ENCODE peak calls at places on chromosomes 7 and 10, in seven cellular contexts. O, E, J, H, P, C and K are unnamed samples.

GRCh38 chr10:71978476-71978875 is 14.3 kb downstream of the CHST3 start:
- DNase-seq in O (peak; percentile 55), E (no peak), J (no peak), H (no peak), P (no peak), C (no peak), K (no peak)

GRCh38 chr10:33559105-33559504 is 224.6 kb upstream of the NRP1 start:
- DNase-seq in O (no peak), E (peak; percentile 84), J (peak; percentile 97), H (peak; percentile 79), P (peak; percentile 42), C (no peak), K (no peak)

GRCh38 chr7:1192171-1192676 is 32.2 kb upstream of the ZFAND2A start:
- DNase-seq in O (no peak), E (peak; percentile 34), J (peak; percentile 69), H (peak; percentile 95), P (no peak), C (no peak), K (no peak)

GRCh38 chr7:45988405-45989057 is 67.5 kb upstream of the IGFBP3 start:
- DNase-seq in O (no peak), E (no peak), J (no peak), H (no peak), P (no peak), C (no peak), K (no peak)

GRCh38 chr10:73110345-73110849 is at the start of gene NUDT13:
- DNase-seq in O (peak; percentile 66), E (peak; percentile 63), J (peak; percentile 81), H (peak; percentile 73), P (no peak), C (peak; percentile 78), K (no peak)

GRCh38 chr7:71604818-71605414 is 473.0 kb downstream of the GALNT17 start:
- DNase-seq in O (no peak), E (no peak), J (no peak), H (no peak), P (no peak), C (no peak), K (no peak)

GRCh38 chr10:101018118-101018599 is 12.8 kb downstream of the PDZD7 start:
- DNase-seq in O (peak; percentile 49), E (no peak), J (no peak), H (no peak), P (no peak), C (no peak), K (no peak)

GRCh38 chr7:27656724-27657123 is 6.0 kb downstream of the HIBADH start:
- DNase-seq in O (no peak), E (no peak), J (no peak), H (no peak), P (no peak), C (no peak), K (no peak)

GRCh38 chr10:133384071-133384470 is 5.0 kb downstream of the PAOX start:
- DNase-seq in O (no peak), E (no peak), J (no peak), H (no peak), P (no peak), C (no peak), K (no peak)

GRCh38 chr7:157520249-157520648 is 183.4 kb downstream of the DNAJB6 start:
- DNase-seq in O (no peak), E (no peak), J (no peak), H (no peak), P (no peak), C (no peak), K (peak; percentile 22)

GRCh38 chr10:116589911-116590310 is 848 bp upstream of the PNLIPRP1 start:
- DNase-seq in O (no peak), E (no peak), J (no peak), H (no peak), P (no peak), C (no peak), K (no peak)

GRCh38 chr7:90411510-90411909 is 8.2 kb downstream of the CLDN12 start:
- DNase-seq in O (no peak), E (no peak), J (no peak), H (peak; percentile 17), P (no peak), C (no peak), K (no peak)

GRCh38 chr10:51113007-51113406 is 38.7 kb downstream of the PRKG1 start:
- DNase-seq in O (no peak), E (no peak), J (no peak), H (no peak), P (no peak), C (no peak), K (no peak)

GRCh38 chr7:48832303-48832845 is 92.0 kb upstream of the CDC14C start:
- DNase-seq in O (no peak), E (no peak), J (no peak), H (no peak), P (no peak), C (no peak), K (no peak)

GRCh38 chr10:12419279-12419847 is 70.0 kb downstream of the CAMK1D start:
- DNase-seq in O (no peak), E (peak; percentile 89), J (peak; percentile 100), H (peak; percentile 99), P (peak; percentile 66), C (no peak), K (no peak)

GRCh38 chr7:157498690-157499089 is 161.9 kb downstream of the DNAJB6 start:
- DNase-seq in O (no peak), E (no peak), J (no peak), H (no peak), P (no peak), C (no peak), K (peak; percentile 2)

GRCh38 chr10:123381271-123381670 is 227.1 kb downstream of the BUB3 start:
- DNase-seq in O (no peak), E (peak; percentile 54), J (peak; percentile 15), H (no peak), P (no peak), C (no peak), K (no peak)

GRCh38 chr10:61896854-61897661 is 4.4 kb upstream of the ARID5B start:
- DNase-seq in O (peak; percentile 80), E (peak; percentile 72), J (peak; percentile 83), H (peak; percentile 27), P (peak; percentile 67), C (no peak), K (no peak)

GRCh38 chr10:14751576-14752330 is 22.9 kb downstream of the FAM107B start:
- DNase-seq in O (no peak), E (no peak), J (peak; percentile 26), H (peak; percentile 26), P (no peak), C (no peak), K (no peak)

GRCh38 chr10:68272833-68273232 is 40.9 kb upstream of the ATOH7 start:
- DNase-seq in O (no peak), E (no peak), J (no peak), H (no peak), P (no peak), C (no peak), K (no peak)

DNA sequence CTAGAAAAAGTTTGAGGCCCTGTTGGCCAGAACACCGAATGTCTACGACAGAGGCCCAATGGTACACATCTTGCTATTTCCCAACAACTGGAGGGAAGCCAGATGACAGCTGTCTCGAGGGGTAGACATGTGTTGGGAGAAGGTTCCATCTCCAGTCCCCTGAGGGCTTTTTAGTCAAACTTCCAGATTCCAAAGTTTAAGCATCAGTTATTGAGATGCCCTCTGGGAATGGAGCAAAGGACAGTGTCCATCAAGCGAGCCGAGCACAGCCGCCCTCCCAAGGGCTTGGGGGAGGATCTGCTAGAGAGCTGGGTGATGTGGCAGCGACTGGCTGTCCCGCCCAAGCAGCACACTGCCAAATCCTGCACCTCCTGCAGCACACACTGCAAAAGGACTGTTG is 164.7 kb downstream of the TRIL start:
- DNase-seq in O (no peak), E (no peak), J (no peak), H (no peak), P (no peak), C (no peak), K (no peak)
- TF ChIP-seq CTCF in O (no peak), E (no peak), J (no peak), H (no peak), P (no peak), C (no peak), K (no peak)

GRCh38 chr7:5491251-5492044 is 67.8 kb upstream of the TNRC18 start:
- DNase-seq in O (no peak), E (no peak), J (no peak), H (no peak), P (no peak), C (no peak), K (no peak)

GRCh38 chr7:5494320-5494682 is 70.7 kb upstream of the TNRC18 start:
- DNase-seq in O (no peak), E (no peak), J (no peak), H (no peak), P (no peak), C (no peak), K (no peak)

GRCh38 chr7:5492249-5493020 is 68.8 kb upstream of the TNRC18 start:
- DNase-seq in O (no peak), E (no peak), J (no peak), H (no peak), P (no peak), C (no peak), K (no peak)

GRCh38 chr7:5488286-5488878 is 64.7 kb upstream of the TNRC18 start:
- DNase-seq in O (no peak), E (no peak), J (no peak), H (no peak), P (no peak), C (no peak), K (no peak)

GRCh38 chr7:5489991-5490536 is 66.4 kb upstream of the TNRC18 start:
- DNase-seq in O (no peak), E (no peak), J (no peak), H (no peak), P (no peak), C (no peak), K (no peak)
- TF ChIP-seq CTCF in O (no peak), E (no peak), J (no peak), H (no peak), P (no peak), C (no peak), K (no peak)

DNA sequence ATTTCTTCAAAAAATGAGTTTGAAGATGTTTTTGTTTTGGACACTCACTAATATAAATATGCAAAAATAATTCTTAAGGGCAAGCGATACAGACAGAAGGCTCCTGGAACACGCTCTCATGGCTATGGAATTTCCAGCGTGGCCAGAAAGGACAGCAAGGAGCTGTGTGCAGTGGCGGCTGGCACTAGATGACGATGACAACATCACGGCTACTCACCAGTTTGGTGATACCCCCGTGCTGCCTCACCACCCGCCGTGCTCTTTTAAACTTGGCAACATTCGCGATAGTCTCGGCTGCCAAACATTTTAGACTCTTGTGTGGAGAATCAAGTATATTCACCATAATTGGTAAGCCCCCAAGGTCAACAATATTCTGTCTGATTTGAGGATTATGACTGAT is 54.9 kb downstream of the ODAD2 start:
- DNase-seq in O (no peak), E (no peak), J (no peak), H (no peak), P (no peak), C (no peak), K (no peak)
- TF ChIP-seq CTCF in O (no peak), E (no peak), J (no peak), H (no peak), P (no peak), C (no peak), K (no peak)

GRCh38 chr7:82050134-82050533 is 280.3 kb upstream of the HGF start:
- DNase-seq in O (no peak), E (peak; percentile 57), J (peak; percentile 83), H (peak; percentile 91), P (peak; percentile 49), C (no peak), K (no peak)

GRCh38 chr7:82039621-82040020 is 269.8 kb upstream of the HGF start:
- DNase-seq in O (no peak), E (no peak), J (no peak), H (no peak), P (no peak), C (no peak), K (no peak)

GRCh38 chr7:82049442-82049841 is 279.6 kb upstream of the HGF start:
- DNase-seq in O (no peak), E (no peak), J (peak; percentile 35), H (peak; percentile 20), P (no peak), C (peak; percentile 7), K (no peak)

GRCh38 chr7:82044497-82045080 is 274.7 kb upstream of the HGF start:
- DNase-seq in O (peak; percentile 51), E (peak; percentile 13), J (peak; percentile 83), H (peak; percentile 58), P (no peak), C (peak; percentile 40), K (no peak)
- TF ChIP-seq CTCF in O (peak; percentile 81), E (peak; percentile 77), J (peak; percentile 55), H (peak; percentile 78), P (peak; percentile 48), C (peak; percentile 76), K (peak; percentile 90)